ENCODE peak calls at places on chromosomes 13 and 19, in seven cellular contexts. E is colonic mucosa, V is foreskin keratinocyte, D is GM12865, R is A549, A is fibroblast of mammary gland, O is neural crest cell. U is an unnamed sample.

GRCh38 chr13:112605531-112605990 is 17.6 kb upstream of the TUBGCP3 start:
- DNase-seq in E (no peak), V (no peak), D (no peak), R (no peak), O (no peak), A (peak; percentile 30), U (no peak)

GRCh38 chr13:24199016-24199415 is 38.5 kb downstream of the SPATA13 start:
- DNase-seq in R (no peak), E (no peak), D (no peak), A (peak; percentile 65), O (no peak), V (no peak), U (no peak)

GRCh38 chr13:33004454-33004853 is 11.8 kb upstream of the KL start:
- DNase-seq in R (no peak), D (no peak), O (no peak), A (peak; percentile 14), V (no peak), E (no peak), U (peak; percentile 39)

GRCh38 chr19:36120092-36120983 is 5.1 kb downstream of the TBCB start:
- DNase-seq in A (no peak), E (no peak), R (no peak), D (no peak), V (no peak), O (no peak), U (no peak)

GRCh38 chr19:13953021-13953531 is 767 bp downstream of the DCAF15 start:
- DNase-seq in D (no peak), E (peak; percentile 80), O (no peak), R (peak; percentile 53), V (peak; percentile 61), A (peak; percentile 63), U (no peak)

GRCh38 chr19:29569038-29569911 is 36.8 kb upstream of the POP4 start:
- DNase-seq in D (no peak), E (no peak), R (no peak), A (no peak), V (no peak), O (no peak), U (no peak)

GRCh38 chr19:54493967-54494585 is 8.6 kb upstream of the LAIR2 start:
- DNase-seq in O (no peak), D (peak; percentile 20), V (no peak), E (no peak), R (no peak), A (no peak), U (no peak)

GRCh38 chr13:33799950-33800592 is 17.9 kb upstream of the RFC3 start:
- DNase-seq in R (peak; percentile 45), E (no peak), V (peak; percentile 11), O (no peak), A (peak; percentile 59), D (peak; percentile 7), U (no peak)

GRCh38 chr13:42046448-42046847 is 2.0 kb upstream of the DGKH start:
- DNase-seq in V (no peak), A (no peak), E (no peak), R (no peak), D (no peak), O (no peak), U (no peak)

GRCh38 chr13:109182777-109183465 is 553.5 kb downstream of the MYO16 start:
- DNase-seq in V (no peak), R (no peak), A (no peak), O (no peak), D (no peak), E (no peak), U (no peak)

GRCh38 chr19:15264061-15264932 is 32.0 kb upstream of the EPHX3 start:
- DNase-seq in E (peak; percentile 77), A (peak; percentile 74), O (peak; percentile 82), D (peak; percentile 70), R (peak; percentile 64), V (no peak), U (peak; percentile 91)

GRCh38 chr19:48415395-48415794 is 21.9 kb downstream of the GRIN2D start:
- DNase-seq in E (peak; percentile 95), O (no peak), D (peak; percentile 86), A (peak; percentile 60), V (peak; percentile 56), R (peak; percentile 93), U (peak; percentile 65)

GRCh38 chr19:46571495-46571894 is 29.6 kb upstream of the CALM3 start:
- DNase-seq in A (peak; percentile 28), O (peak; percentile 14), V (peak; percentile 21), R (peak; percentile 75), E (no peak), D (peak; percentile 18), U (peak; percentile 35)

GRCh38 chr19:14786421-14786851 is 8.1 kb upstream of the ADGRE2 start:
- DNase-seq in D (peak; percentile 38), A (no peak), V (peak; percentile 1), R (no peak), E (no peak), O (peak; percentile 52), U (peak; percentile 68)

GRCh38 chr19:11380653-11381534 is 3.2 kb downstream of the EPOR start:
- DNase-seq in R (peak; percentile 96), V (peak; percentile 97), A (peak; percentile 93), O (peak; percentile 87), E (peak; percentile 98), D (peak; percentile 99), U (peak; percentile 90)

GRCh38 chr19:11383706-11384048 is 437 bp downstream of the EPOR start:
- DNase-seq in V (no peak), R (no peak), E (no peak), D (no peak), O (no peak), A (no peak), U (no peak)

GRCh38 chr19:11382898-11383705 is 1.0 kb downstream of the EPOR start:
- DNase-seq in A (no peak), V (no peak), O (peak; percentile 44), E (peak; percentile 66), R (peak; percentile 79), D (peak; percentile 52), U (peak; percentile 73)

GRCh38 chr19:11379857-11380350 is 4.2 kb downstream of the EPOR start:
- DNase-seq in O (no peak), R (no peak), E (no peak), A (no peak), D (no peak), V (no peak), U (no peak)

GRCh38 chr19:11381535-11382369 is 2.4 kb downstream of the EPOR start:
- DNase-seq in E (peak; percentile 85), O (peak; percentile 67), R (peak; percentile 96), V (peak; percentile 86), A (peak; percentile 93), D (peak; percentile 98), U (peak; percentile 65)
- TF ChIP-seq CTCF in E (peak; percentile 19), O (peak; percentile 37), R (peak; percentile 40), V (peak; percentile 51), A (peak; percentile 2), D (peak; percentile 46), U (no peak)

DNA sequence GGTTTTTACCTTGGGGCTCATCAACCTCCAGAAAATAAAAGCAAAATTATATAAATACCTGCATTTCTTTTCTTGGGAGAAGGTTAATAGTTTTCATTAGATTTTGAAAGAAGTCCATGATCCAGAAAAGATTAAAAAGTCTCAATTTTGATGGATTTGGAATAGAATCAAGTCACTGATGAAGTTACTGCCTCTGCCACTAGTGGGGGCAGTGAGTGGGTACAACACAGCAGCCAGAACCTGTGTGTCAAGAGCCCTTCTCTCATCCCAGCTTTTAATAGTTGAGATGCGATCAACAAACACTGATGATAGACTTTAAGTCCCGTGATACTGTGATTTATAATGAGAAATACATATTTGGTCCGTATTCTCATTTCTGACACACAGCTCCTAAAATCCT is 686.7 kb downstream of the DIAPH3 start:
- DNase-seq in E (no peak), R (peak; percentile 6), O (no peak), D (peak; percentile 7), A (no peak), V (no peak), U (no peak)
- TF ChIP-seq CTCF in E (no peak), R (no peak), O (peak; percentile 38), D (peak; percentile 46), A (peak; percentile 24), V (peak; percentile 22), U (peak; percentile 22)

GRCh38 chr13:102374233-102374632 is 27.6 kb downstream of the FGF14 start:
- DNase-seq in R (no peak), O (no peak), A (no peak), E (no peak), D (no peak), V (no peak), U (no peak)
- TF ChIP-seq CTCF in R (no peak), O (no peak), A (no peak), E (no peak), D (no peak), V (no peak), U (no peak)

GRCh38 chr13:78319101-78319627 is 284.2 kb downstream of the POU4F1 start:
- DNase-seq in O (no peak), V (no peak), D (no peak), E (no peak), R (no peak), A (no peak), U (no peak)

GRCh38 chr13:78317030-78317429 is 286.3 kb downstream of the POU4F1 start:
- DNase-seq in V (no peak), A (no peak), D (peak; percentile 22), E (no peak), R (no peak), O (no peak), U (no peak)
- TF ChIP-seq CTCF in V (peak; percentile 13), A (peak; percentile 16), D (peak; percentile 42), E (peak; percentile 12), R (no peak), O (peak; percentile 56), U (no peak)

DNA sequence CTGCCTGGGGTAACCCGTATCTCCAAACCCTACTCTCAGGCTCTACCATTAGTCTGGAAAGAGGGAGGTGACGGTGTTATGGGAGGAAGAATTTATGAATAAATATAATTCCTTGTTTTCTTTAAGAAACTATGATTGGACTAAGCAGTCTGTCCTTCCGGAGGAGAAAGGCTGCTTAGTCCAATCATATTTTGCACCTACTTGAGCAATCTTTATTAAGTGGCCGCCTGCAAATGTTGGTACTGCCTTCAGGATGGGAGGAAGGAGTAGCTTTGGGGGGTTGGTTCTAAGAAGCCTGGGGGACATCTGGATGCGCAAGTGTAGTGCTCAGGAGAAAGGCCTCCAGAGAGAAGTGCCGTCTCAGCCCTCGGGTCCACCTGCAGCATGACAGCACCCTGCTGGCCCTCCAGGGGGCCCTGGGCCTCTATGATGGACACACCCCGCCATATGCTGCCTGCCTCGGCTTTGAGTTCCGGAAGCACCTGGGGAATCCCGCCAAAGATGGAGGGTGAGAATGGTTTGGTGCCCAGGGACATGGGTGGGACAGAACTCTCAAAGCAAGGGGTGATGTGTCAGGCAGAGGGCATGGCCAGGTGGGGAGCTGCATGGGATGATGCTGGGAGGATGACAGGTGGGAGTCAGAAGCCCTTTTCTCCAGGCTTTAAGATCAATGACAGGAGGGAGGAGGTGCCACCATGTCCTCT is 4.0 kb downstream of the ACP4 start:
- DNase-seq in A (peak; percentile 27), D (peak; percentile 79), R (peak; percentile 66), E (peak; percentile 47), O (no peak), V (peak; percentile 36), U (no peak)
- TF ChIP-seq CTCF in A (no peak), D (peak; percentile 41), R (no peak), E (no peak), O (peak; percentile 32), V (peak; percentile 52), U (no peak)

GRCh38 chr19:12766051-12766521 is 9.3 kb downstream of the HOOK2 start:
- DNase-seq in A (peak; percentile 71), E (peak; percentile 81), V (peak; percentile 52), O (peak; percentile 73), R (peak; percentile 84), D (peak; percentile 84), U (peak; percentile 81)
- TF ChIP-seq CTCF in A (peak; percentile 59), E (peak; percentile 74), V (peak; percentile 92), O (peak; percentile 75), R (peak; percentile 78), D (peak; percentile 85), U (peak; percentile 68)

GRCh38 chr19:4580021-4580901 is 20.8 kb upstream of the SEMA6B start:
- DNase-seq in D (no peak), V (no peak), E (no peak), R (no peak), A (no peak), O (no peak), U (no peak)
- TF ChIP-seq CTCF in D (no peak), V (peak; percentile 29), E (no peak), R (peak; percentile 18), A (no peak), O (no peak), U (no peak)

U was measured in endothelial cell.